ENCODE peak calls at places on chromosomes 6 and 20, in nine cellular contexts. M is CD8-positive, alpha-beta T cell; O is SJSA1; E is ovary; D is left lung; R is brain microvascular endothelial cell; H is heart right ventricle; F is endodermal cell; X is RWPE1. G is an unnamed sample.
A peak's percentile ranks its signal among the peaks of the same experiment; 100 is the strongest.

GRCh38 chr20:370151-370600 is 10.4 kb upstream of the TRIB3 start:
- DNase-seq in H (no peak), R (no peak), D (no peak), O (no peak), M (no peak), F (no peak), X (no peak), E (no peak), G (no peak)

GRCh38 chr6:87722831-87723726 is 21.0 kb upstream of the AKIRIN2 start:
- DNase-seq in R (peak; percentile 84), H (peak; percentile 54), X (peak; percentile 87), O (peak; percentile 89), F (peak; percentile 84), D (peak; percentile 83), M (no peak), E (peak; percentile 26), G (peak; percentile 34)

GRCh38 chr6:14717307-14717706 is 528.6 kb upstream of the JARID2 start:
- DNase-seq in X (no peak), F (peak; percentile 32), R (no peak), H (no peak), O (no peak), D (no peak), M (peak; percentile 23), E (no peak), G (no peak)

GRCh38 chr6:34890526-34890910 is 1.5 kb downstream of the ANKS1A start:
- DNase-seq in D (no peak), R (no peak), X (no peak), F (no peak), E (no peak), H (no peak), M (no peak), O (no peak), G (no peak)

GRCh38 chr20:62386383-62387218 is at the start of gene RPS21:
- DNase-seq in F (peak; percentile 96), D (peak; percentile 97), M (peak; percentile 95), X (peak; percentile 94), E (peak; percentile 94), R (peak; percentile 80), O (peak; percentile 91), H (peak; percentile 95), G (peak; percentile 95)

GRCh38 chr6:7463785-7464184 is 74.2 kb downstream of the RIOK1 start:
- DNase-seq in H (no peak), R (no peak), M (no peak), O (no peak), E (no peak), X (peak; percentile 41), D (no peak), F (peak; percentile 79), G (no peak)

GRCh38 chr6:143673638-143674037 is 4.1 kb upstream of the PHACTR2 start:
- DNase-seq in O (peak; percentile 78), F (peak; percentile 79), X (peak; percentile 90), D (no peak), R (peak; percentile 32), H (no peak), M (no peak), E (no peak), G (no peak)

GRCh38 chr20:23147964-23148720 is 62.0 kb upstream of the CD93 start:
- DNase-seq in H (no peak), F (peak; percentile 20), X (no peak), R (peak; percentile 73), O (peak; percentile 77), D (peak; percentile 88), E (no peak), M (no peak), G (peak; percentile 30)

GRCh38 chr20:44070139-44070900 is 116.7 kb downstream of the JPH2 start:
- DNase-seq in M (peak; percentile 84), D (peak; percentile 32), E (no peak), F (peak; percentile 42), H (no peak), R (no peak), X (no peak), O (no peak), G (peak; percentile 27)

GRCh38 chr6:15425947-15426346 is 180.1 kb downstream of the JARID2 start:
- DNase-seq in O (no peak), D (no peak), F (no peak), R (no peak), H (no peak), X (no peak), E (no peak), M (no peak), G (no peak)

GRCh38 chr6:5997420-5998093 is 9.2 kb downstream of the NRN1 start:
- DNase-seq in F (peak; percentile 86), X (no peak), O (no peak), M (no peak), H (peak; percentile 36), E (no peak), R (no peak), D (peak; percentile 91), G (peak; percentile 27)

GRCh38 chr6:12230523-12230922 is 59.6 kb upstream of the EDN1 start:
- DNase-seq in X (no peak), H (no peak), O (no peak), F (no peak), E (no peak), R (no peak), D (no peak), M (no peak), G (no peak)

GRCh38 chr6:35487653-35488516 is 9.0 kb downstream of the TEAD3 start:
- DNase-seq in O (no peak), X (peak; percentile 45), D (no peak), R (no peak), M (no peak), F (peak; percentile 76), E (peak; percentile 70), H (no peak), G (no peak)

DNA sequence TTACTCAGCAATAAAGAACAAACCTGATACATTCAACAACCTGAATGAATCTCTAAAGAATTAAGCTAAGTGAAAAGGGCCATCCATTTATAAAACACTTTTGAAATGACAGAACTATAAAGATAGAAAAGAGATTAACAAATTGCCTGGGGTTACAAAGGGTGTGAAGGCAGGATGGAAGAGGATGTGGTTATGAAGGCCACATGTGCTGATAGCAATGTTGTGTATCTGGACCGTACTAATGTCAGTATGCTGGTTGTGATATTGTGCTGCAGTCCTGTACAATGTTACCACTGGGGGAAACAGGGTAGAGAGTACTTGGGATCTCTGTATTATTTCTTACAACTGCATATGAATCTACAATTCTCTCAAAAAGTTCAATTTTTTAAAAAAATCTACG is 36.4 kb downstream of the ELOVL5 start:
- DNase-seq in H (no peak), E (no peak), F (no peak), R (no peak), M (no peak), D (no peak), X (no peak), O (no peak), G (peak; percentile 38)
- H3K27ac ChIP-seq in H (no peak overlapping the region), E (no peak overlapping the region), F (no peak overlapping the region), R (no peak overlapping the region), M (no peak overlapping the region), D (no peak overlapping the region), X (no peak overlapping the region), O (no peak overlapping the region), G (peak overlapping the region; percentile 75)

GRCh38 chr6:132011582-132011981 is 60.4 kb upstream of the CCN2 start:
- DNase-seq in O (no peak), M (no peak), D (no peak), X (no peak), R (no peak), F (no peak), E (no peak), H (no peak), G (no peak)

GRCh38 chr6:132004668-132005067 is 53.5 kb upstream of the CCN2 start:
- DNase-seq in F (no peak), O (no peak), D (no peak), R (no peak), X (no peak), H (no peak), E (no peak), M (no peak), G (no peak)

GRCh38 chr6:132009175-132009574 is 58.0 kb upstream of the CCN2 start:
- DNase-seq in E (no peak), X (no peak), H (no peak), M (no peak), D (no peak), O (no peak), F (no peak), R (no peak), G (no peak)

GRCh38 chr6:132005177-132005576 is 54.0 kb upstream of the CCN2 start:
- DNase-seq in O (no peak), F (no peak), H (no peak), E (no peak), X (no peak), R (no peak), M (no peak), D (no peak), G (no peak)

DNA sequence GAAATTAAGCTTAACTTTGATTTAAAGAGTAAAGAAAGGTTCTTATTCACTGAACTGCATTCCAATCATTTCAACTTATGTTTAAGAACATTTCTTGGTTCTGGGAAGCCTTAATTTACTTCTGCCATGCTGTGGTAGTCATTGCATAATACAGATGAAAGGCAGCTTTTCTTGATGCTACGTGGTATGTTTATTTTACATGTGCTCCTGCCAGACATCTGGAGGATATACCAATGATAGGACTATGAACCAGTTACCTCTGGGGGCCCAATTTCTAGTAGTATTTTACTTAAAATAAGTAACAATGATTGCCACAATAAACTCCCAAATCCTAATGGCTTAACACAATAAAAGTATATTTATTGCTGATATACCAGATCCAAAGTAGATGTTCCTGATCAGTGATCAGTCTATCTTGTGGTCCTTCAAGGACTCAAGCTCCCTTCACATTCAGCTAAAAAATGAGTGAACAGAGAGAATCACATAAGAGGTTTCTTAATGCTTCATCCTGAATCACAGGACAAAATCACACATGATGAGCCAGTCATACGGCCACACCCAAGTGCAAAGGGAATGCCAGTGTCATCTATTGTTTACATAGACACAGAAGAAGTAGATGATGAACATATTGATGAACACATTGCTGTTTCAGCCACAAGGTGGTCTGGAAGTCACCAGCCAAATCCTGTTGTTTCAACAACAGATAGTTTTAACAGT is 56.5 kb upstream of the CCN2 start:
- DNase-seq in X (no peak), R (peak; percentile 21), M (no peak), E (no peak), O (no peak), D (no peak), F (no peak), H (no peak), G (no peak)
- H3K27ac ChIP-seq in X (no peak overlapping the region), R (no peak overlapping the region), M (no peak overlapping the region), E (no peak overlapping the region), O (no peak overlapping the region), D (no peak overlapping the region), F (no peak overlapping the region), H (no peak overlapping the region), G (no peak overlapping the region)

GRCh38 chr6:158031191-158031444 is 49.5 kb downstream of the SYNJ2 start:
- DNase-seq in F (no peak), R (no peak), H (no peak), X (no peak), O (no peak), D (no peak), E (no peak), M (no peak), G (no peak)
- H3K27ac ChIP-seq in F (peak overlapping the region; percentile 50), R (peak overlapping the region; percentile 96), H (peak overlapping the region; percentile 44), X (peak overlapping the region; percentile 69), O (peak overlapping the region; percentile 64), D (peak overlapping the region; percentile 53), E (no peak overlapping the region), M (no peak overlapping the region), G (no peak overlapping the region)

DNA sequence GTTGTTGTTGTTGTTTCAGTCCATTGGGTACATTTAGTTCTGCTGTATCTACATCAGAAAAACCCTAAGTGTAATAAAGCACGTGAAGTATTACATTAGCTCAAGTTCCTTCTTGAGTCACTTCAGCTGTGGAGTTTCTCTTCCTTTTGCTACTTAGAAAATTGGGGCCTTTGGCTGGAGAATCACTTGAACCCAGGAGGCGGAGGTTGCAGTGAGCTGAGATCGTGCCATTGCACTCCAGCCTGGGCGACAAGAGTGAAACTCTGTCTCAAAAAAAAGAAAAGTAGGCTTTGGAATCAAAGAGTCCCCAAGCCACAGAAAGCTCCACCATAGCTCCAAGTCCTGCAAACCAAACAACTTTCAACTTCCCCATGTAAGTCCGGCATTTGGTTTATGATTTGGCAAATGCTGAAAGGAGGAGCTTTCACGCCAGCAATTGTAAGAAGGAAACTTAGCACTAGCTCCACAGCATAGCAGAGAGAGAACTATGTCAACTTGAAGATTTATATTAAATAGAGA is 56.5 kb upstream of the RNF144B start:
- DNase-seq in R (no peak), D (no peak), H (no peak), X (no peak), E (no peak), O (no peak), F (no peak), M (no peak), G (no peak)
- H3K27ac ChIP-seq in R (no peak overlapping the region), D (peak overlapping the region; percentile 61), H (no peak overlapping the region), X (no peak overlapping the region), E (no peak overlapping the region), O (no peak overlapping the region), F (no peak overlapping the region), M (no peak overlapping the region), G (no peak overlapping the region)